ENCODE peak calls at places on chromosomes 1 and 21, in four cellular contexts. P, Y, D and N are unnamed samples.

GRCh38 chr1:185287451-185287850 is 29.6 kb downstream of the IVNS1ABP start:
- DNase-seq in P (no peak), Y (no peak), D (no peak), N (no peak)

GRCh38 chr1:42480921-42481320 is 17.8 kb downstream of the CCDC30 start:
- DNase-seq in P (no peak), Y (no peak), D (no peak), N (no peak)

GRCh38 chr1:119771770-119772169 is 3.1 kb upstream of the HMGCS2 start:
- DNase-seq in P (no peak), Y (no peak), D (no peak), N (no peak)

GRCh38 chr1:213327318-213327667 is 276.3 kb downstream of the RPS6KC1 start:
- DNase-seq in P (no peak), Y (peak; percentile 21), D (peak; percentile 25), N (no peak)

GRCh38 chr1:228161381-228161780 is 4.2 kb upstream of the IBA57 start:
- DNase-seq in P (no peak), Y (no peak), D (no peak), N (no peak)

GRCh38 chr1:73899311-73899710 is 298.7 kb downstream of the LRRIQ3 start:
- DNase-seq in P (no peak), Y (no peak), D (no peak), N (no peak)

GRCh38 chr1:90295534-90295933 is 300.6 kb downstream of the ZNF326 start:
- DNase-seq in P (no peak), Y (no peak), D (no peak), N (no peak)

GRCh38 chr1:29805896-29806160 is 569.5 kb downstream of the PTPRU start:
- DNase-seq in P (no peak), Y (no peak), D (no peak), N (no peak)

GRCh38 chr1:66929289-66929688 is 4.5 kb downstream of the MIER1 start:
- DNase-seq in P (no peak), Y (no peak), D (peak; percentile 22), N (no peak)

GRCh38 chr1:27522148-27522859 is 32.3 kb upstream of the WASF2 start:
- DNase-seq in P (no peak), Y (no peak), D (peak; percentile 35), N (no peak)

GRCh38 chr1:179017383-179018326 is 8.0 kb upstream of the FAM20B start:
- DNase-seq in P (no peak), Y (no peak), D (peak; percentile 45), N (no peak)

GRCh38 chr1:16167331-16168143 is 11.7 kb upstream of the EPHA2 start:
- DNase-seq in P (peak; percentile 57), Y (no peak), D (peak; percentile 73), N (peak; percentile 60)

GRCh38 chr1:99849413-99849743 is 783 bp upstream of the AGL start:
- DNase-seq in P (peak; percentile 33), Y (no peak), D (no peak), N (no peak)

GRCh38 chr1:14403961-14404645 is 194.4 kb upstream of the KAZN start:
- DNase-seq in P (no peak), Y (no peak), D (no peak), N (no peak)

GRCh38 chr1:151157067-151157531 is 650 bp downstream of the TNFAIP8L2 start:
- DNase-seq in P (peak; percentile 73), Y (no peak), D (no peak), N (no peak)

GRCh38 chr1:247906504-247907047 is 11.2 kb downstream of the OR2W3 start:
- DNase-seq in P (no peak), Y (no peak), D (peak; percentile 100), N (no peak)

GRCh38 chr1:91731815-91732214 is 154.1 kb downstream of the TGFBR3 start:
- DNase-seq in P (no peak), Y (no peak), D (peak; percentile 71), N (no peak)

GRCh38 chr1:176903474-176903873 is 261.0 kb downstream of the ASTN1 start:
- DNase-seq in P (no peak), Y (no peak), D (peak; percentile 53), N (no peak)

GRCh38 chr21:41186763-41187536 is 19.0 kb downstream of the BACE2 start:
- DNase-seq in P (no peak), Y (no peak), D (no peak), N (no peak)

GRCh38 chr1:92804721-92805169 is 19.8 kb upstream of the EVI5 start:
- DNase-seq in P (peak; percentile 4), Y (peak; percentile 89), D (peak; percentile 67), N (peak; percentile 17)

GRCh38 chr1:173341307-173341706 is 134.2 kb upstream of the TNFSF4 start:
- DNase-seq in P (no peak), Y (peak; percentile 40), D (peak; percentile 98), N (no peak)

GRCh38 chr1:96360036-96360795 is 361.4 kb upstream of the PTBP2 start:
- DNase-seq in P (no peak), Y (no peak), D (peak; percentile 84), N (no peak)

GRCh38 chr1:183264132-183264531 is 78.1 kb downstream of the LAMC2 start:
- DNase-seq in P (no peak), Y (no peak), D (no peak), N (no peak)

GRCh38 chr1:52098139-52098871 is 42.2 kb downstream of the BTF3L4 start:
- DNase-seq in P (peak; percentile 42), Y (no peak), D (no peak), N (no peak)
- TF ChIP-seq CTCF in P (no peak), Y (no peak), D (no peak), N (no peak)

GRCh38 chr1:19057182-19057779 is 100.8 kb upstream of the IFFO2 start:
- DNase-seq in P (no peak), Y (no peak), D (no peak), N (no peak)
- TF ChIP-seq CTCF in P (no peak), Y (no peak), D (no peak), N (no peak)

GRCh38 chr1:175443332-175443731 is 250.8 kb upstream of the KIAA0040 start:
- DNase-seq in P (peak; percentile 41), Y (no peak), D (no peak), N (no peak)
- TF ChIP-seq CTCF in P (no peak), Y (no peak), D (no peak), N (no peak)

DNA sequence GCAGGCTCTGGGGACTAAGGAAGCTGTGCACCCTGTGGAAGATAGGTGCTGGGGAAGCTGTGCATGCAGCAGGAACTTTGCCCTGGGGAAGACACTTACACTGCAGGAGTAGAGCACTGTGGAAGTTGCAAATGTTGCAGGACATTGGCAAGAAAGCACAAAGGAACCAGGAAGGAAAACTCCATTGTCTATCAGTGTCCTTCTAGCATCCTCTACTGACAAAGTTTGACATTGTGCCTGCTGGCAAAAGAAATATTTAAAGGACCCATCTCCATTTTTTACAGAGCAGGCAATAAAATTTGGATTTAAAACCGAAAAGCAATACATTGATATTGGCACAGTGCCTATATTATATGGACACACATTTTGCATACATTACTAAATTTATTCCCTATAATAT is 394.1 kb downstream of the PBX1 start:
- DNase-seq in P (no peak), Y (no peak), D (no peak), N (no peak)
- TF ChIP-seq CTCF in P (no peak), Y (peak; percentile 23), D (peak; percentile 13), N (no peak)

DNA sequence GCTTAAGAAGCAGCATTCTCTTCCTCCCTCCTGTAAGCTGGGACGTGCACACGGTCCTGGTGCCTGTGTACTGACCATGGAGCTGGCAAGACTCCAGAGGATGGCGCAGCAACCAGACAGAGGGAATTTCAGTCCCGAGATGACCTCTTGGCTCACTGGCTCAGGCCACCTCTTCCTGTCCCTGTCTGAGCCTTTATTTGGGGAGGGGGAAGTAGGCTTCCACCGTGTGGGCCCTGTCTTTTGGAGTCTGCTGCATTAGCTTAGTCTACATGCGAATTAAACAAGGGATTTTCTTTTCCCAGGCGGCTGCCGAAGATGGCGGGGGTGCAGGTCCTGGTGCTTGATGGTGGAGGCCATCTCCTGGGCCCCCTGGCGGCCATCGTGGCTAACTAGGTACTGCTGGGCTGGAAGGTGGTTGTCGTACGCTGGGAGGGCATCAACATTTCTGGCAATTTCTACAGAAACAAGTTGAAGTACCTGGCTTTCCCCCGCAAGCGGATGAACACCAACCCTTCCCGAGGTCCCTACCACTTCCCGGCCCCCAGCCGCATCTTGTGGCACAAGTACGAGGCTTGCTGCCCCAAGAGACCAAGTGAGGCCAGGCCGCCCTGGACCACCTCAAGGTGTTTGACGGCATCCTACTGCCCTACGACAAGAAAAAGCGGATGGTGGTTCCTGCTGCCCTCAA is 10.2 kb downstream of the IL24 start:
- DNase-seq in P (no peak), Y (no peak), D (no peak), N (peak; percentile 77)
- TF ChIP-seq CTCF in P (peak; percentile 25), Y (peak; percentile 28), D (peak; percentile 67), N (peak; percentile 61)

GRCh38 chr1:8992936-8993687 is 33.1 kb downstream of the SLC2A7 start:
- DNase-seq in P (no peak), Y (no peak), D (no peak), N (no peak)
- TF ChIP-seq CTCF in P (peak; percentile 13), Y (no peak), D (peak; percentile 49), N (peak; percentile 21)

GRCh38 chr1:223717695-223718363 is 5.5 kb downstream of the CAPN2 start:
- DNase-seq in P (no peak), Y (no peak), D (peak; percentile 62), N (no peak)
- TF ChIP-seq CTCF in P (no peak), Y (no peak), D (no peak), N (no peak)